ENCODE peak calls at places on chromosomes 6 and 20, in eight cellular contexts. One of them, this sample, is unnamed. For H3K4me1 and H3K36me3, the result is how much of the 10 kb centered on the place peaks cover.

GRCh38 chr6:52243282-52243893 is 912 bp downstream of the IL17F start:
- DNase-seq in fibroblast of lung: no peak
- DNase-seq in colonic mucosa: no peak
- DNase-seq in IMR-90: peak
- DNase-seq in GM23248: peak
- DNase-seq in stomach: no peak
- DNase-seq in heart right ventricle: no peak
- DNase-seq in uterus: no peak
- DNase-seq in this sample: no peak

GRCh38 chr6:52596371-52597028 is 19.6 kb upstream of the TRAM2 start:
- DNase-seq in colonic mucosa: no peak
- DNase-seq in uterus: no peak
- DNase-seq in IMR-90: peak
- DNase-seq in fibroblast of lung: peak
- DNase-seq in stomach: no peak
- DNase-seq in heart right ventricle: no peak
- DNase-seq in GM23248: peak
- DNase-seq in this sample: no peak

GRCh38 chr6:13201336-13201735 is 127.0 kb downstream of the TBC1D7 start:
- DNase-seq in GM23248: no peak
- DNase-seq in uterus: no peak
- DNase-seq in stomach: no peak
- DNase-seq in heart right ventricle: no peak
- DNase-seq in IMR-90: no peak
- DNase-seq in fibroblast of lung: no peak
- DNase-seq in colonic mucosa: no peak
- DNase-seq in this sample: no peak

GRCh38 chr20:20213722-20214121 is 154.2 kb upstream of the INSM1 start:
- DNase-seq in heart right ventricle: no peak
- DNase-seq in stomach: no peak
- DNase-seq in uterus: no peak
- DNase-seq in GM23248: no peak
- DNase-seq in IMR-90: no peak
- DNase-seq in fibroblast of lung: no peak
- DNase-seq in colonic mucosa: no peak
- DNase-seq in this sample: no peak

GRCh38 chr6:11535801-11536230 is 1.7 kb upstream of the TMEM170B start:
- DNase-seq in fibroblast of lung: peak
- DNase-seq in stomach: peak
- DNase-seq in colonic mucosa: peak
- DNase-seq in IMR-90: peak
- DNase-seq in GM23248: peak
- DNase-seq in heart right ventricle: no peak
- DNase-seq in uterus: no peak
- DNase-seq in this sample: no peak

GRCh38 chr6:73282876-73283275 is 19.9 kb upstream of the KHDC1 start:
- DNase-seq in IMR-90: no peak
- DNase-seq in colonic mucosa: no peak
- DNase-seq in GM23248: no peak
- DNase-seq in stomach: no peak
- DNase-seq in heart right ventricle: no peak
- DNase-seq in fibroblast of lung: no peak
- DNase-seq in uterus: no peak
- DNase-seq in this sample: no peak

GRCh38 chr6:156423829-156424228 is 353.3 kb upstream of the ARID1B start:
- DNase-seq in uterus: no peak
- DNase-seq in fibroblast of lung: no peak
- DNase-seq in GM23248: no peak
- DNase-seq in IMR-90: no peak
- DNase-seq in heart right ventricle: no peak
- DNase-seq in stomach: no peak
- DNase-seq in colonic mucosa: no peak
- DNase-seq in this sample: no peak

GRCh38 chr20:33531047-33531877 is 41.4 kb downstream of the CBFA2T2 start:
- DNase-seq in colonic mucosa: no peak
- DNase-seq in stomach: no peak
- DNase-seq in uterus: no peak
- DNase-seq in GM23248: peak
- DNase-seq in fibroblast of lung: peak
- DNase-seq in IMR-90: peak
- DNase-seq in heart right ventricle: no peak
- DNase-seq in this sample: no peak

GRCh38 chr6:70396796-70397729 is 16.2 kb upstream of the FAM135A start:
- DNase-seq in GM23248: no peak
- DNase-seq in heart right ventricle: no peak
- DNase-seq in IMR-90: no peak
- DNase-seq in uterus: no peak
- DNase-seq in stomach: no peak
- DNase-seq in fibroblast of lung: no peak
- DNase-seq in colonic mucosa: peak
- DNase-seq in this sample: no peak

GRCh38 chr6:159943101-159943632 is 25.7 kb upstream of the IGF2R start:
- DNase-seq in GM23248: peak
- DNase-seq in uterus: no peak
- DNase-seq in heart right ventricle: no peak
- DNase-seq in colonic mucosa: no peak
- DNase-seq in stomach: no peak
- DNase-seq in IMR-90: peak
- DNase-seq in fibroblast of lung: peak
- DNase-seq in this sample: no peak

GRCh38 chr20:47175501-47175900 is 181.0 kb downstream of the ZMYND8 start:
- DNase-seq in fibroblast of lung: no peak
- DNase-seq in colonic mucosa: no peak
- DNase-seq in IMR-90: no peak
- DNase-seq in heart right ventricle: no peak
- DNase-seq in uterus: no peak
- DNase-seq in stomach: peak
- DNase-seq in GM23248: no peak
- DNase-seq in this sample: no peak

GRCh38 chr20:31630187-31630790 is 7.4 kb upstream of the COX4I2 start:
- DNase-seq in colonic mucosa: no peak
- DNase-seq in GM23248: no peak
- DNase-seq in fibroblast of lung: no peak
- DNase-seq in heart right ventricle: no peak
- DNase-seq in IMR-90: no peak
- DNase-seq in stomach: peak
- DNase-seq in uterus: no peak
- DNase-seq in this sample: no peak

GRCh38 chr20:12318043-12318442 is 400.4 kb downstream of the BTBD3 start:
- DNase-seq in IMR-90: no peak
- DNase-seq in fibroblast of lung: no peak
- DNase-seq in stomach: no peak
- DNase-seq in colonic mucosa: no peak
- DNase-seq in GM23248: no peak
- DNase-seq in uterus: no peak
- DNase-seq in heart right ventricle: no peak
- DNase-seq in this sample: no peak

GRCh38 chr6:12769556-12770255 is 53.1 kb downstream of the PHACTR1 start:
- DNase-seq in fibroblast of lung: peak
- DNase-seq in stomach: no peak
- DNase-seq in uterus: no peak
- DNase-seq in colonic mucosa: no peak
- DNase-seq in IMR-90: no peak
- DNase-seq in GM23248: peak
- DNase-seq in heart right ventricle: no peak
- DNase-seq in this sample: no peak

GRCh38 chr6:35485402-35485877 is 11.4 kb downstream of the TEAD3 start:
- DNase-seq in fibroblast of lung: peak
- DNase-seq in GM23248: peak
- DNase-seq in colonic mucosa: peak
- DNase-seq in heart right ventricle: no peak
- DNase-seq in uterus: peak
- DNase-seq in stomach: peak
- DNase-seq in IMR-90: no peak
- DNase-seq in this sample: no peak

GRCh38 chr6:103797738-103798137 is 1062.0 kb downstream of the HACE1 start:
- DNase-seq in IMR-90: no peak
- DNase-seq in GM23248: peak
- DNase-seq in fibroblast of lung: no peak
- DNase-seq in stomach: no peak
- DNase-seq in heart right ventricle: no peak
- DNase-seq in uterus: no peak
- DNase-seq in colonic mucosa: no peak
- DNase-seq in this sample: no peak

GRCh38 chr6:84018453-84019061 is 15.0 kb upstream of the MRAP2 start:
- DNase-seq in uterus: no peak
- DNase-seq in stomach: no peak
- DNase-seq in IMR-90: no peak
- DNase-seq in GM23248: no peak
- DNase-seq in colonic mucosa: no peak
- DNase-seq in fibroblast of lung: no peak
- DNase-seq in heart right ventricle: no peak
- DNase-seq in this sample: no peak

GRCh38 chr6:45206793-45207492 is 121.2 kb upstream of the RUNX2 start:
- DNase-seq in stomach: no peak
- DNase-seq in colonic mucosa: no peak
- DNase-seq in fibroblast of lung: no peak
- DNase-seq in GM23248: no peak
- DNase-seq in heart right ventricle: no peak
- DNase-seq in IMR-90: no peak
- DNase-seq in uterus: no peak
- DNase-seq in this sample: no peak

GRCh38 chr6:158328952-158329351 is 16.7 kb downstream of the TULP4 start:
- DNase-seq in fibroblast of lung: no peak
- DNase-seq in colonic mucosa: peak
- DNase-seq in stomach: no peak
- DNase-seq in GM23248: no peak
- DNase-seq in heart right ventricle: no peak
- DNase-seq in uterus: no peak
- DNase-seq in IMR-90: no peak
- DNase-seq in this sample: no peak

GRCh38 chr6:16781348-16782169 is 20.3 kb upstream of the ATXN1 start:
- DNase-seq in stomach: no peak
- DNase-seq in uterus: no peak
- DNase-seq in colonic mucosa: no peak
- DNase-seq in IMR-90: no peak
- DNase-seq in GM23248: no peak
- DNase-seq in heart right ventricle: peak
- DNase-seq in fibroblast of lung: no peak
- DNase-seq in this sample: no peak
- H3K27ac ChIP-seq in stomach: no peak
- H3K27ac ChIP-seq in uterus: no peak
- H3K27ac ChIP-seq in colonic mucosa: no peak
- H3K27ac ChIP-seq in IMR-90: no peak
- H3K27ac ChIP-seq in GM23248: no peak
- H3K27ac ChIP-seq in heart right ventricle: peak
- H3K27ac ChIP-seq in fibroblast of lung: no peak
- H3K27ac ChIP-seq in this sample: no peak

GRCh38 chr6:37548067-37548674 is 48.5 kb upstream of the CCDC167 start:
- DNase-seq in GM23248: peak
- DNase-seq in heart right ventricle: no peak
- DNase-seq in IMR-90: peak
- DNase-seq in stomach: no peak
- DNase-seq in colonic mucosa: no peak
- DNase-seq in fibroblast of lung: no peak
- DNase-seq in uterus: no peak
- DNase-seq in this sample: no peak
- H3K4me1 ChIP-seq in GM23248: under half
- H3K4me1 ChIP-seq in heart right ventricle: under half
- H3K4me1 ChIP-seq in IMR-90: under half
- H3K4me1 ChIP-seq in stomach: under half
- H3K4me1 ChIP-seq in colonic mucosa: under half
- H3K4me1 ChIP-seq in fibroblast of lung: under half
- H3K4me1 ChIP-seq in uterus: under half
- H3K4me1 ChIP-seq in this sample: under half

DNA sequence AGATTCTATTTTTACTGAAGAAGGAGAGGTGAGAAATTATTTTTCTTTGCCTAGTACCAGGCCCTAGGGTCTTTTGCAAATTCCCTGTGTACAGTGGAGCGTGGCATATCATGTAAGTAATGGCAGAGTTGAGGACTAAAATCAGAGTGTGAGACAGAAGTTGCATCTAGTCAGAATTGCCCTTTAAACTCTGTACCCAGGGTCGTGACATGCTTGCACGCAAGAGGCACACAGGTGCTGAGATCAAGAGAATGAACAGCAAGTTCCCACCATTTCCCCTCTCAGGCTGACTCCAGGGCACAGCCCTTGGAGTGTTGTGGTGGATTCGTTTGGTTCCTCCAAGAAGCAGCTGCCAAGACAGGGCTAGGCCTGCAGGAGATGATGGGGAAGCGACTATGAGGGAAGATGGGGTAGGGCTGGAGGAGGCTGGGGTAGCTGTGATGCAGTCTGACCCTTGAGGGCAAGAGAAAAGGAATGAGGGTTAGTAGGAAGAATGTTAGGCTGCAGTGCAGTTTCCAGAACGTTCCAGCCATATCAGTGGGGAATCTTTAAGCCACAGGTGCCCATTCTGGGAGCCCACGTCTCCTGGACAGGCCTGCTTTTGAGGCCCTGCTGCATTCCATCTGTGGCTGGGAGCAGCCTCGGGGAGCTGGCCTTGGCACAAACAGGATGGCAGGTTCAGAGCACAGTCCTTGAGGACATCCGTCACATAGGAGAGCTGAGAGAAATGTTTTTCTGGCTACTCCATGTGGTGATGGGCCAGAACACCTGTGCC is 6.9 kb downstream of the NELFCD start:
- DNase-seq in IMR-90: no peak
- DNase-seq in fibroblast of lung: no peak
- DNase-seq in uterus: no peak
- DNase-seq in stomach: peak
- DNase-seq in GM23248: no peak
- DNase-seq in colonic mucosa: peak
- DNase-seq in heart right ventricle: no peak
- DNase-seq in this sample: peak
- H3K36me3 ChIP-seq in IMR-90: under half
- H3K36me3 ChIP-seq in fibroblast of lung: under half
- H3K36me3 ChIP-seq in uterus: under half
- H3K36me3 ChIP-seq in stomach: half or more
- H3K36me3 ChIP-seq in GM23248: under half
- H3K36me3 ChIP-seq in colonic mucosa: under half
- H3K36me3 ChIP-seq in heart right ventricle: half or more
- H3K36me3 ChIP-seq in this sample: half or more

GRCh38 chr20:51340451-51340840 is 202.1 kb downstream of the NFATC2 start:
- DNase-seq in colonic mucosa: no peak
- DNase-seq in stomach: no peak
- DNase-seq in heart right ventricle: no peak
- DNase-seq in GM23248: no peak
- DNase-seq in uterus: no peak
- DNase-seq in fibroblast of lung: no peak
- DNase-seq in IMR-90: no peak
- DNase-seq in this sample: no peak

GRCh38 chr20:51342510-51343236 is 199.8 kb downstream of the NFATC2 start:
- DNase-seq in GM23248: no peak
- DNase-seq in uterus: no peak
- DNase-seq in stomach: no peak
- DNase-seq in IMR-90: no peak
- DNase-seq in fibroblast of lung: no peak
- DNase-seq in heart right ventricle: no peak
- DNase-seq in colonic mucosa: no peak
- DNase-seq in this sample: no peak

GRCh38 chr20:51338692-51339440 is 203.7 kb downstream of the NFATC2 start:
- DNase-seq in GM23248: peak
- DNase-seq in uterus: no peak
- DNase-seq in stomach: no peak
- DNase-seq in IMR-90: peak
- DNase-seq in fibroblast of lung: peak
- DNase-seq in heart right ventricle: no peak
- DNase-seq in colonic mucosa: no peak
- DNase-seq in this sample: no peak

GRCh38 chr20:51339721-51340450 is 202.6 kb downstream of the NFATC2 start:
- DNase-seq in colonic mucosa: no peak
- DNase-seq in IMR-90: no peak
- DNase-seq in uterus: no peak
- DNase-seq in heart right ventricle: no peak
- DNase-seq in GM23248: no peak
- DNase-seq in stomach: no peak
- DNase-seq in fibroblast of lung: peak
- DNase-seq in this sample: no peak

GRCh38 chr20:51341581-51341980 is 200.9 kb downstream of the NFATC2 start:
- DNase-seq in colonic mucosa: no peak
- DNase-seq in GM23248: no peak
- DNase-seq in IMR-90: peak
- DNase-seq in fibroblast of lung: no peak
- DNase-seq in heart right ventricle: no peak
- DNase-seq in stomach: no peak
- DNase-seq in uterus: no peak
- DNase-seq in this sample: no peak
- H3K27ac ChIP-seq in colonic mucosa: no peak
- H3K27ac ChIP-seq in GM23248: no peak
- H3K27ac ChIP-seq in IMR-90: peak
- H3K27ac ChIP-seq in fibroblast of lung: no peak
- H3K27ac ChIP-seq in heart right ventricle: no peak
- H3K27ac ChIP-seq in stomach: no peak
- H3K27ac ChIP-seq in uterus: no peak
- H3K27ac ChIP-seq in this sample: no peak

This sample was measured in ascending aorta.